ENCODE peak calls at places on chromosomes 12 and 14, in five cellular contexts. B is heart right ventricle, G is pancreas, Z is neural progenitor cell, Q is HepG2. D is an unnamed sample.

GRCh38 chr12:107759410-107759809 is 1.5 kb downstream of the PRDM4 start:
- DNase-seq in Z (peak; percentile 43), B (no peak), G (no peak), Q (peak; percentile 23), D (peak; percentile 45)

GRCh38 chr12:71892059-71892458 is 46.6 kb upstream of the TPH2 start:
- DNase-seq in B (no peak), Q (no peak), G (no peak), Z (no peak), D (no peak)

GRCh38 chr12:110995016-110995415 is 74.6 kb upstream of the MYL2 start:
- DNase-seq in Z (no peak), G (no peak), B (peak; percentile 35), Q (no peak), D (no peak)

GRCh38 chr12:54139030-54139429 is 49.8 kb downstream of the SMUG1 start:
- DNase-seq in G (no peak), Q (no peak), B (no peak), Z (no peak), D (no peak)

GRCh38 chr14:69088523-69089445 is 64.1 kb downstream of the DCAF5 start:
- DNase-seq in Q (no peak), G (no peak), Z (no peak), B (no peak), D (no peak)

GRCh38 chr12:124305136-124305535 is 10.2 kb downstream of the RFLNA start:
- DNase-seq in Z (no peak), Q (no peak), G (no peak), B (no peak), D (no peak)

GRCh38 chr12:12405882-12406281 is 49.0 kb downstream of the BORCS5 start:
- DNase-seq in Q (peak; percentile 77), B (peak; percentile 27), G (peak; percentile 84), Z (no peak), D (peak; percentile 63)

GRCh38 chr12:61915420-61915819 is 344.8 kb upstream of the USP15 start:
- DNase-seq in B (no peak), G (no peak), Q (peak; percentile 9), Z (no peak), D (peak; percentile 2)

GRCh38 chr14:34741840-34742239 is 27.4 kb upstream of the CFL2 start:
- DNase-seq in G (no peak), B (no peak), Q (no peak), Z (no peak), D (no peak)

GRCh38 chr12:92619026-92619425 is 83.8 kb upstream of the PLEKHG7 start:
- DNase-seq in G (no peak), B (no peak), Q (no peak), Z (no peak), D (no peak)

GRCh38 chr14:96364911-96365310 is 1.6 kb downstream of the GSKIP start:
- DNase-seq in G (no peak), B (no peak), Q (no peak), Z (no peak), D (no peak)

GRCh38 chr12:116490481-116490880 is 68.7 kb upstream of the MAP1LC3B2 start:
- DNase-seq in G (no peak), Z (no peak), Q (no peak), B (no peak), D (no peak)

GRCh38 chr12:116483959-116484699 is 75.1 kb upstream of the MAP1LC3B2 start:
- DNase-seq in G (no peak), B (no peak), Z (no peak), Q (no peak), D (no peak)

GRCh38 chr12:116484807-116485206 is 74.4 kb upstream of the MAP1LC3B2 start:
- DNase-seq in G (no peak), B (no peak), Z (no peak), Q (no peak), D (no peak)

GRCh38 chr12:116492703-116493324 is 66.4 kb upstream of the MAP1LC3B2 start:
- DNase-seq in Z (no peak), B (no peak), Q (no peak), G (no peak), D (peak; percentile 68)

GRCh38 chr12:116489116-116489515 is 70.1 kb upstream of the MAP1LC3B2 start:
- DNase-seq in Z (no peak), G (no peak), B (no peak), Q (no peak), D (no peak)
- TF ChIP-seq CTCF in Z (no peak), G (no peak), B (no peak), Q (no peak), D (no peak)

DNA sequence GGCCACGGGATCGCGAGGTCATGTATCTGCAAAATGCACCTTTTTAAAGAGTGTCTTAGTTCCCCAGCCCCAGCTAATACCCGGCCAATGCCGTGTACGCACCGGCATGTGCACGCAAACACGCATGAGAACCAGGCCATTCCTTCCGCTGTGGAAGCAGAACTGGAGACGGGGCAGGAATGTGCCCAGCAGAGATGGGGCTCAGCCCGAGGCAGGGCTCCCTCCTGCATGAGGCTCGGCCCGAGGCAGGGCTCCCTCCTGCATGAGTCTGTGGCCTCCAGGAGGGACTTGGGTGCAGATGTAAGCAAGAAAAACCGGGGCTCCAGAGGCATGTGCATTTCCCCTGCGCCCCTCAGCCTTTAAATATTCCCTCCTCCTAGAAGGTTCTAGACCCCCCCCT is 38.2 kb downstream of the SLC6A12 start:
- DNase-seq in G (no peak), Z (no peak), B (no peak), Q (no peak), D (no peak)
- H3K4me1 ChIP-seq in G (no peaks in the 10 kb centered on the region), Z (peaks cover 21% of the 10 kb centered on the region), B (peaks cover 76% of the 10 kb centered on the region), Q (peaks cover 51% of the 10 kb centered on the region), D (peaks cover 12% of the 10 kb centered on the region)

DNA sequence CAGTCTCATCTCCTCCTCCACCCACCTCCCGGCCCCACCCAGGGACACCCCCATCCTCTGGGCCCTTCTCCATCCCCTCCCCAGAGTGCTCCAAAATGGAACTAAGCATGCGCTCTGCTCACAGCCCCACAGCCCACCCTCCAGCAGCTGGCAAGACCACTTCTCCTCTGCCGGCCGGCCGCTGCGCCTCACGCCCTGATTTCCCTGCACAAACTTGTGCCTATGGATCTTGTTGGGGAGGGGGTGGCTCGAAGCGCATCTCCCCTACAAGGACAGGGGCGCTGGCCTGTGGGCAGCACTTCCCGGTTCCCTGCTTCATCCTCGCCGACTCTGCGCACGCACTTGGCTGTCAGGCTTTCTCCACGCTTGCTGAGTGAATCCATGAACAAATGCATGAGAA is 19.5 kb upstream of the NUDT14 start:
- DNase-seq in Z (no peak), Q (no peak), B (no peak), G (no peak), D (no peak)
- H3K27me3 ChIP-seq in Z (peaks cover 15% of the 10 kb centered on the region), Q (peaks cover 66% of the 10 kb centered on the region), B (peaks cover 7% of the 10 kb centered on the region), G (no peaks in the 10 kb centered on the region), D (no peaks in the 10 kb centered on the region)

DNA sequence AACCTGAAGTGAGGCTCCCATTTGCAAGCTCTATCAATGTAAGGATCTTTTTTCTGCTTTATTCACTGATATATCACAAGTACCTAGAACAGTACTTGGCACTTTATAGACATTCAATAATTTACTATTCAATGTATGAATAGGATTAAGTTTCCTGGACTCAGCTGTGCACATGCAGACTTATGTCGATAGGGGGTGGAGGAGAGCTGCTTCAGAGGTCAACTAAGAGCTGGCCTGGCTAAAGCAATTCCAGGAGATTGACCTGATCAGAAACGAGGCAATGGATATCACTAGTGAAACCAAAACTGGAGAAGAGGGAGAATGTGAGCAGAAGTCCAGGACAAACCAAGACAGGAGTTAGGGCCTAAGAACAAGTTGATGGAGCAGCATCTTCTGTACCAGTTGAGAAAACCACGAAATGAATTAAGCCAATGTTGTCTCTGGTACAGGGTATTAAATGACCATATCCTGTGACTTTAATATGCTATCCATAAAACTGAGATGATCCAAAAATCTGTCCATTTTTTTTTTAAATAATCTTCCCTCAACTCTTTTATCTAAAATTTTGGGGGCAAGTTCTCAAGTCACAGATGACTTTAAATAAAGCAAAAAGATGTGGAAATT is 169.2 kb downstream of the PIK3C2G start:
- DNase-seq in B (no peak), G (peak; percentile 35), Z (peak; percentile 80), Q (peak; percentile 24), D (peak; percentile 78)
- TF ChIP-seq CTCF in B (peak; percentile 85), G (peak; percentile 70), Z (peak; percentile 94), Q (peak; percentile 74), D (peak; percentile 93)